ENCODE peak calls at places on chromosomes 7 and 10, in nine cellular contexts. One of them, this sample, is unnamed. For H3K27me3 and H3K36me3, the result is how much of the 10 kb centered on the place peaks cover.

GRCh38 chr10:132328738-132329137 is 3.3 kb upstream of the LRRC27 start:
- DNase-seq in thoracic aorta: no peak
- DNase-seq in HCT116: no peak
- DNase-seq in sigmoid colon: peak
- DNase-seq in PC-9: no peak
- DNase-seq in CD4-positive, CD25-positive, alpha-beta regulatory T cell: no peak
- DNase-seq in naive thymus-derived CD4-positive, alpha-beta T cell: no peak
- DNase-seq in body of pancreas: no peak
- DNase-seq in IMR-90: no peak
- DNase-seq in this sample: no peak

GRCh38 chr10:69315610-69316312 is 37.5 kb downstream of the HK1 start:
- DNase-seq in thoracic aorta: no peak
- DNase-seq in CD4-positive, CD25-positive, alpha-beta regulatory T cell: no peak
- DNase-seq in IMR-90: peak
- DNase-seq in sigmoid colon: no peak
- DNase-seq in HCT116: no peak
- DNase-seq in PC-9: no peak
- DNase-seq in body of pancreas: no peak
- DNase-seq in naive thymus-derived CD4-positive, alpha-beta T cell: no peak
- DNase-seq in this sample: no peak

GRCh38 chr7:81983421-81983820 is 213.6 kb upstream of the HGF start:
- DNase-seq in HCT116: no peak
- DNase-seq in sigmoid colon: no peak
- DNase-seq in thoracic aorta: no peak
- DNase-seq in CD4-positive, CD25-positive, alpha-beta regulatory T cell: no peak
- DNase-seq in naive thymus-derived CD4-positive, alpha-beta T cell: no peak
- DNase-seq in IMR-90: no peak
- DNase-seq in body of pancreas: no peak
- DNase-seq in PC-9: no peak
- DNase-seq in this sample: no peak

GRCh38 chr7:69790915-69791473 is 192.7 kb downstream of the AUTS2 start:
- DNase-seq in IMR-90: no peak
- DNase-seq in naive thymus-derived CD4-positive, alpha-beta T cell: no peak
- DNase-seq in CD4-positive, CD25-positive, alpha-beta regulatory T cell: no peak
- DNase-seq in PC-9: no peak
- DNase-seq in body of pancreas: no peak
- DNase-seq in HCT116: no peak
- DNase-seq in sigmoid colon: no peak
- DNase-seq in thoracic aorta: no peak
- DNase-seq in this sample: no peak

GRCh38 chr7:1498370-1499305 is 5.6 kb downstream of the INTS1 start:
- DNase-seq in naive thymus-derived CD4-positive, alpha-beta T cell: no peak
- DNase-seq in IMR-90: no peak
- DNase-seq in body of pancreas: no peak
- DNase-seq in HCT116: no peak
- DNase-seq in sigmoid colon: no peak
- DNase-seq in CD4-positive, CD25-positive, alpha-beta regulatory T cell: no peak
- DNase-seq in thoracic aorta: no peak
- DNase-seq in PC-9: no peak
- DNase-seq in this sample: no peak

GRCh38 chr10:94059174-94059573 is 65.4 kb downstream of the PLCE1 start:
- DNase-seq in PC-9: no peak
- DNase-seq in naive thymus-derived CD4-positive, alpha-beta T cell: no peak
- DNase-seq in sigmoid colon: no peak
- DNase-seq in thoracic aorta: no peak
- DNase-seq in CD4-positive, CD25-positive, alpha-beta regulatory T cell: no peak
- DNase-seq in body of pancreas: no peak
- DNase-seq in IMR-90: no peak
- DNase-seq in HCT116: no peak
- DNase-seq in this sample: no peak

GRCh38 chr7:126940723-126941307 is 311.9 kb downstream of the GRM8 start:
- DNase-seq in CD4-positive, CD25-positive, alpha-beta regulatory T cell: no peak
- DNase-seq in PC-9: no peak
- DNase-seq in naive thymus-derived CD4-positive, alpha-beta T cell: no peak
- DNase-seq in sigmoid colon: no peak
- DNase-seq in thoracic aorta: no peak
- DNase-seq in HCT116: no peak
- DNase-seq in body of pancreas: no peak
- DNase-seq in IMR-90: no peak
- DNase-seq in this sample: no peak

GRCh38 chr7:18573410-18574234 is 78.1 kb downstream of the HDAC9 start:
- DNase-seq in body of pancreas: no peak
- DNase-seq in HCT116: no peak
- DNase-seq in PC-9: no peak
- DNase-seq in IMR-90: no peak
- DNase-seq in thoracic aorta: no peak
- DNase-seq in CD4-positive, CD25-positive, alpha-beta regulatory T cell: no peak
- DNase-seq in sigmoid colon: no peak
- DNase-seq in naive thymus-derived CD4-positive, alpha-beta T cell: no peak
- DNase-seq in this sample: no peak

GRCh38 chr10:43138757-43139241 is 554 bp downstream of the CSGALNACT2 start:
- DNase-seq in naive thymus-derived CD4-positive, alpha-beta T cell: peak
- DNase-seq in thoracic aorta: no peak
- DNase-seq in PC-9: peak
- DNase-seq in IMR-90: peak
- DNase-seq in sigmoid colon: no peak
- DNase-seq in CD4-positive, CD25-positive, alpha-beta regulatory T cell: peak
- DNase-seq in body of pancreas: no peak
- DNase-seq in HCT116: no peak
- DNase-seq in this sample: no peak

GRCh38 chr10:102312683-102313082 is 67.4 kb downstream of the GBF1 start:
- DNase-seq in body of pancreas: no peak
- DNase-seq in naive thymus-derived CD4-positive, alpha-beta T cell: no peak
- DNase-seq in sigmoid colon: no peak
- DNase-seq in PC-9: no peak
- DNase-seq in thoracic aorta: no peak
- DNase-seq in IMR-90: peak
- DNase-seq in HCT116: no peak
- DNase-seq in CD4-positive, CD25-positive, alpha-beta regulatory T cell: no peak
- DNase-seq in this sample: no peak

GRCh38 chr7:17660116-17660515 is 280.2 kb downstream of the SNX13 start:
- DNase-seq in body of pancreas: no peak
- DNase-seq in CD4-positive, CD25-positive, alpha-beta regulatory T cell: no peak
- DNase-seq in IMR-90: peak
- DNase-seq in PC-9: no peak
- DNase-seq in naive thymus-derived CD4-positive, alpha-beta T cell: no peak
- DNase-seq in thoracic aorta: no peak
- DNase-seq in sigmoid colon: no peak
- DNase-seq in HCT116: no peak
- DNase-seq in this sample: peak

GRCh38 chr10:3528271-3528670 is 256.7 kb downstream of the KLF6 start:
- DNase-seq in CD4-positive, CD25-positive, alpha-beta regulatory T cell: no peak
- DNase-seq in thoracic aorta: no peak
- DNase-seq in body of pancreas: no peak
- DNase-seq in sigmoid colon: no peak
- DNase-seq in naive thymus-derived CD4-positive, alpha-beta T cell: no peak
- DNase-seq in IMR-90: no peak
- DNase-seq in HCT116: no peak
- DNase-seq in PC-9: no peak
- DNase-seq in this sample: no peak

GRCh38 chr10:97024181-97025073 is 161.3 kb downstream of the SLIT1 start:
- DNase-seq in sigmoid colon: no peak
- DNase-seq in naive thymus-derived CD4-positive, alpha-beta T cell: no peak
- DNase-seq in PC-9: peak
- DNase-seq in IMR-90: peak
- DNase-seq in thoracic aorta: no peak
- DNase-seq in body of pancreas: peak
- DNase-seq in CD4-positive, CD25-positive, alpha-beta regulatory T cell: no peak
- DNase-seq in HCT116: no peak
- DNase-seq in this sample: peak

GRCh38 chr10:106338486-106338885 is 826.0 kb downstream of the SORCS1 start:
- DNase-seq in thoracic aorta: no peak
- DNase-seq in HCT116: no peak
- DNase-seq in IMR-90: peak
- DNase-seq in body of pancreas: no peak
- DNase-seq in CD4-positive, CD25-positive, alpha-beta regulatory T cell: no peak
- DNase-seq in PC-9: no peak
- DNase-seq in naive thymus-derived CD4-positive, alpha-beta T cell: no peak
- DNase-seq in sigmoid colon: no peak
- DNase-seq in this sample: no peak

GRCh38 chr10:72059843-72060822 is 28.2 kb downstream of the SPOCK2 start:
- DNase-seq in PC-9: no peak
- DNase-seq in thoracic aorta: no peak
- DNase-seq in body of pancreas: no peak
- DNase-seq in CD4-positive, CD25-positive, alpha-beta regulatory T cell: no peak
- DNase-seq in HCT116: no peak
- DNase-seq in naive thymus-derived CD4-positive, alpha-beta T cell: no peak
- DNase-seq in IMR-90: no peak
- DNase-seq in sigmoid colon: no peak
- DNase-seq in this sample: no peak

GRCh38 chr7:129784783-129785456 is 167.8 kb downstream of the UBE2H start:
- DNase-seq in thoracic aorta: no peak
- DNase-seq in HCT116: no peak
- DNase-seq in sigmoid colon: no peak
- DNase-seq in body of pancreas: no peak
- DNase-seq in IMR-90: no peak
- DNase-seq in naive thymus-derived CD4-positive, alpha-beta T cell: no peak
- DNase-seq in CD4-positive, CD25-positive, alpha-beta regulatory T cell: no peak
- DNase-seq in PC-9: no peak
- DNase-seq in this sample: no peak

GRCh38 chr10:35259769-35260397 is 76.4 kb upstream of the CCNY start:
- DNase-seq in HCT116: no peak
- DNase-seq in IMR-90: peak
- DNase-seq in CD4-positive, CD25-positive, alpha-beta regulatory T cell: no peak
- DNase-seq in naive thymus-derived CD4-positive, alpha-beta T cell: no peak
- DNase-seq in body of pancreas: no peak
- DNase-seq in PC-9: no peak
- DNase-seq in thoracic aorta: no peak
- DNase-seq in sigmoid colon: no peak
- DNase-seq in this sample: peak

GRCh38 chr10:26937371-26937770 is 76.6 kb upstream of the ABI1 start:
- DNase-seq in HCT116: no peak
- DNase-seq in PC-9: no peak
- DNase-seq in sigmoid colon: no peak
- DNase-seq in CD4-positive, CD25-positive, alpha-beta regulatory T cell: no peak
- DNase-seq in IMR-90: no peak
- DNase-seq in body of pancreas: no peak
- DNase-seq in naive thymus-derived CD4-positive, alpha-beta T cell: no peak
- DNase-seq in thoracic aorta: no peak
- DNase-seq in this sample: no peak

GRCh38 chr10:75404335-75405200 is 3.0 kb upstream of the ZNF503 start:
- DNase-seq in naive thymus-derived CD4-positive, alpha-beta T cell: no peak
- DNase-seq in sigmoid colon: no peak
- DNase-seq in HCT116: no peak
- DNase-seq in thoracic aorta: no peak
- DNase-seq in PC-9: no peak
- DNase-seq in body of pancreas: peak
- DNase-seq in IMR-90: no peak
- DNase-seq in CD4-positive, CD25-positive, alpha-beta regulatory T cell: no peak
- DNase-seq in this sample: no peak

GRCh38 chr10:75403144-75404022 is 1.8 kb upstream of the ZNF503 start:
- DNase-seq in body of pancreas: peak
- DNase-seq in thoracic aorta: no peak
- DNase-seq in HCT116: no peak
- DNase-seq in sigmoid colon: peak
- DNase-seq in naive thymus-derived CD4-positive, alpha-beta T cell: no peak
- DNase-seq in CD4-positive, CD25-positive, alpha-beta regulatory T cell: no peak
- DNase-seq in IMR-90: no peak
- DNase-seq in PC-9: peak
- DNase-seq in this sample: no peak

GRCh38 chr10:75402486-75403143 is 1.1 kb upstream of the ZNF503 start:
- DNase-seq in body of pancreas: peak
- DNase-seq in naive thymus-derived CD4-positive, alpha-beta T cell: no peak
- DNase-seq in sigmoid colon: peak
- DNase-seq in thoracic aorta: no peak
- DNase-seq in HCT116: no peak
- DNase-seq in IMR-90: no peak
- DNase-seq in PC-9: peak
- DNase-seq in CD4-positive, CD25-positive, alpha-beta regulatory T cell: no peak
- DNase-seq in this sample: no peak

GRCh38 chr10:75405201-75406143 is 3.9 kb upstream of the ZNF503 start:
- DNase-seq in CD4-positive, CD25-positive, alpha-beta regulatory T cell: no peak
- DNase-seq in naive thymus-derived CD4-positive, alpha-beta T cell: no peak
- DNase-seq in body of pancreas: peak
- DNase-seq in IMR-90: no peak
- DNase-seq in thoracic aorta: no peak
- DNase-seq in sigmoid colon: no peak
- DNase-seq in HCT116: no peak
- DNase-seq in PC-9: no peak
- DNase-seq in this sample: no peak

GRCh38 chr10:75404023-75404334 is 2.4 kb upstream of the ZNF503 start:
- DNase-seq in HCT116: no peak
- DNase-seq in IMR-90: no peak
- DNase-seq in naive thymus-derived CD4-positive, alpha-beta T cell: no peak
- DNase-seq in PC-9: no peak
- DNase-seq in thoracic aorta: no peak
- DNase-seq in CD4-positive, CD25-positive, alpha-beta regulatory T cell: no peak
- DNase-seq in body of pancreas: no peak
- DNase-seq in sigmoid colon: no peak
- DNase-seq in this sample: no peak
- H3K4me3 ChIP-seq in HCT116: peak
- H3K4me3 ChIP-seq in IMR-90: peak
- H3K4me3 ChIP-seq in naive thymus-derived CD4-positive, alpha-beta T cell: no peak
- H3K4me3 ChIP-seq in PC-9: peak
- H3K4me3 ChIP-seq in thoracic aorta: peak
- H3K4me3 ChIP-seq in CD4-positive, CD25-positive, alpha-beta regulatory T cell: no peak
- H3K4me3 ChIP-seq in body of pancreas: peak
- H3K4me3 ChIP-seq in sigmoid colon: peak
- H3K4me3 ChIP-seq in this sample: peak

GRCh38 chr10:49393757-49394156 is 2.1 kb downstream of the DRGX start:
- DNase-seq in body of pancreas: no peak
- DNase-seq in sigmoid colon: no peak
- DNase-seq in CD4-positive, CD25-positive, alpha-beta regulatory T cell: no peak
- DNase-seq in IMR-90: no peak
- DNase-seq in naive thymus-derived CD4-positive, alpha-beta T cell: peak
- DNase-seq in PC-9: no peak
- DNase-seq in HCT116: no peak
- DNase-seq in thoracic aorta: no peak
- DNase-seq in this sample: no peak
- H3K27me3 ChIP-seq in body of pancreas: under half
- H3K27me3 ChIP-seq in sigmoid colon: half or more
- H3K27me3 ChIP-seq in CD4-positive, CD25-positive, alpha-beta regulatory T cell: under half
- H3K27me3 ChIP-seq in IMR-90: half or more
- H3K27me3 ChIP-seq in naive thymus-derived CD4-positive, alpha-beta T cell: under half
- H3K27me3 ChIP-seq in PC-9: under half
- H3K27me3 ChIP-seq in HCT116: under half
- H3K27me3 ChIP-seq in thoracic aorta: under half
- H3K27me3 ChIP-seq in this sample: under half

DNA sequence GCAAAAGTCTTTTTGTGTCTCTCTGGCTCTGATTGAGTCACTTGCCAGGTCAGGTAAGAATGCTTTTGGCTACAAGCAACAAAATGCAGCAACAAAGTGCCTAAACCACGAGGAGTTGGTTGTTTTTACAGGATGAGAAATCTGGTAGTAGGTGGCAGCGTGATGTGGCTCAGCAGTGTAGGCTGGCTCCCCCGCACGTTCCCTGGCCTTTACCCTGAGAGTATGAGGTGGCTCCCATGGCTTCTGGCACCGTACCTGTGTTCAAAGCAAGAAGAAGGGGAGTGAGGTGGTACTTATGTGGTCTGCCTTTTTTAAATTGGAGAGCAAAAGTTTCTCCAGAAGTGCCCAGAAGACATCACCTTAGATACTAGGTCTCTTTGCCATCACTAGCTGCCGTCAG is 11.7 kb downstream of the PRKRIP1 start:
- DNase-seq in thoracic aorta: no peak
- DNase-seq in HCT116: no peak
- DNase-seq in naive thymus-derived CD4-positive, alpha-beta T cell: no peak
- DNase-seq in PC-9: no peak
- DNase-seq in sigmoid colon: no peak
- DNase-seq in IMR-90: no peak
- DNase-seq in body of pancreas: no peak
- DNase-seq in CD4-positive, CD25-positive, alpha-beta regulatory T cell: no peak
- DNase-seq in this sample: no peak
- H3K36me3 ChIP-seq in thoracic aorta: under half
- H3K36me3 ChIP-seq in HCT116: half or more
- H3K36me3 ChIP-seq in naive thymus-derived CD4-positive, alpha-beta T cell: under half
- H3K36me3 ChIP-seq in PC-9: under half
- H3K36me3 ChIP-seq in sigmoid colon: half or more
- H3K36me3 ChIP-seq in IMR-90: half or more
- H3K36me3 ChIP-seq in body of pancreas: under half
- H3K36me3 ChIP-seq in CD4-positive, CD25-positive, alpha-beta regulatory T cell: half or more
- H3K36me3 ChIP-seq in this sample: under half

GRCh38 chr10:110822065-110822707 is 49.5 kb upstream of the PDCD4 start:
- DNase-seq in sigmoid colon: peak
- DNase-seq in CD4-positive, CD25-positive, alpha-beta regulatory T cell: no peak
- DNase-seq in IMR-90: no peak
- DNase-seq in thoracic aorta: no peak
- DNase-seq in body of pancreas: no peak
- DNase-seq in PC-9: no peak
- DNase-seq in naive thymus-derived CD4-positive, alpha-beta T cell: no peak
- DNase-seq in HCT116: no peak
- DNase-seq in this sample: no peak
- H3K4me3 ChIP-seq in sigmoid colon: no peak
- H3K4me3 ChIP-seq in CD4-positive, CD25-positive, alpha-beta regulatory T cell: no peak
- H3K4me3 ChIP-seq in IMR-90: no peak
- H3K4me3 ChIP-seq in thoracic aorta: peak
- H3K4me3 ChIP-seq in body of pancreas: no peak
- H3K4me3 ChIP-seq in PC-9: no peak
- H3K4me3 ChIP-seq in naive thymus-derived CD4-positive, alpha-beta T cell: no peak
- H3K4me3 ChIP-seq in HCT116: no peak
- H3K4me3 ChIP-seq in this sample: no peak

This sample was measured in BJ.